ENCODE peak calls at places on chromosomes 7 and 10, in six cellular contexts. C, R, E, K, H and G are unnamed samples.

GRCh38 chr10:112515126-112515525 is 68.1 kb downstream of the VTI1A start:
- DNase-seq in C (no peak), R (no peak), E (no peak), K (no peak), H (no peak), G (no peak)

GRCh38 chr10:132265878-132266496 is 41.8 kb downstream of the STK32C start:
- DNase-seq in C (no peak), R (no peak), E (no peak), K (no peak), H (no peak), G (no peak)

GRCh38 chr7:128863433-128863989 is 855 bp downstream of the ATP6V1F start:
- DNase-seq in C (peak; percentile 6), R (peak; percentile 69), E (no peak), K (peak; percentile 64), H (peak; percentile 42), G (peak; percentile 82)

GRCh38 chr7:111138196-111138569 is 47.3 kb downstream of the LRRN3 start:
- DNase-seq in C (no peak), R (peak; percentile 74), E (peak; percentile 59), K (peak; percentile 78), H (no peak), G (peak; percentile 63)

GRCh38 chr10:43076311-43076875 is 476 bp upstream of the RET start:
- DNase-seq in C (no peak), R (peak; percentile 18), E (no peak), K (peak; percentile 7), H (no peak), G (peak; percentile 51)

GRCh38 chr7:117229350-117229749 is 93.5 kb downstream of the WNT2 start:
- DNase-seq in C (no peak), R (no peak), E (no peak), K (no peak), H (no peak), G (peak; percentile 9)

GRCh38 chr10:71084818-71085126 is 127.6 kb upstream of the UNC5B start:
- DNase-seq in C (no peak), R (no peak), E (no peak), K (no peak), H (no peak), G (no peak)

GRCh38 chr7:155458317-155459132 is 596 bp downstream of the EN2 start:
- DNase-seq in C (no peak), R (no peak), E (no peak), K (no peak), H (no peak), G (no peak)

GRCh38 chr7:12257582-12257981 is 46.5 kb downstream of the TMEM106B start:
- DNase-seq in C (peak; percentile 1), R (peak; percentile 50), E (peak; percentile 2), K (peak; percentile 44), H (peak; percentile 1), G (peak; percentile 2)

GRCh38 chr10:78442836-78443550 is 409.3 kb downstream of the RPS24 start:
- DNase-seq in C (no peak), R (no peak), E (no peak), K (no peak), H (no peak), G (no peak)

GRCh38 chr10:86964847-86965190 is 3.5 kb upstream of the ADIRF start:
- DNase-seq in C (no peak), R (no peak), E (no peak), K (no peak), H (no peak), G (no peak)

GRCh38 chr10:31605846-31606543 is 287.0 kb downstream of the ZEB1 start:
- DNase-seq in C (no peak), R (no peak), E (no peak), K (no peak), H (no peak), G (no peak)

GRCh38 chr10:14660872-14661271 is 113.8 kb downstream of the FAM107B start:
- DNase-seq in C (no peak), R (peak; percentile 20), E (no peak), K (no peak), H (no peak), G (peak; percentile 54)

GRCh38 chr10:78772986-78773530 is 295.7 kb upstream of the ZMIZ1 start:
- DNase-seq in C (no peak), R (no peak), E (no peak), K (no peak), H (no peak), G (no peak)

GRCh38 chr10:97551271-97551670 is 21.3 kb upstream of the ANKRD2 start:
- DNase-seq in C (no peak), R (no peak), E (no peak), K (no peak), H (no peak), G (no peak)

GRCh38 chr7:32161708-32162107 is 91.5 kb upstream of the PDE1C start:
- DNase-seq in C (no peak), R (no peak), E (no peak), K (no peak), H (no peak), G (no peak)

GRCh38 chr10:16458196-16458977 is 21.6 kb downstream of the PTER start:
- DNase-seq in C (no peak), R (no peak), E (no peak), K (no peak), H (no peak), G (no peak)

GRCh38 chr10:56785292-56785691 is 424.2 kb upstream of the ZWINT start:
- DNase-seq in C (no peak), R (no peak), E (no peak), K (no peak), H (no peak), G (no peak)

GRCh38 chr7:48710995-48711394 is 213.4 kb upstream of the CDC14C start:
- DNase-seq in C (no peak), R (no peak), E (no peak), K (no peak), H (no peak), G (no peak)

GRCh38 chr7:95596183-95597135 is at the start of gene PDK4:
- DNase-seq in C (no peak), R (no peak), E (no peak), K (no peak), H (no peak), G (no peak)

GRCh38 chr7:92988051-92988450 is 129.7 kb downstream of the SAMD9 start:
- DNase-seq in C (no peak), R (peak; percentile 28), E (no peak), K (no peak), H (no peak), G (peak; percentile 10)

GRCh38 chr10:14478639-14479038 is 147.9 kb upstream of the FRMD4A start:
- DNase-seq in C (no peak), R (peak; percentile 56), E (no peak), K (peak; percentile 19), H (no peak), G (peak; percentile 69)

GRCh38 chr10:113362645-113363091 is 190.2 kb upstream of the HABP2 start:
- DNase-seq in C (no peak), R (no peak), E (no peak), K (no peak), H (no peak), G (no peak)

GRCh38 chr10:44926771-44927751 is 15.9 kb downstream of the TMEM72 start:
- DNase-seq in C (no peak), R (no peak), E (no peak), K (no peak), H (no peak), G (no peak)

GRCh38 chr10:103800789-103801540 is 54.4 kb downstream of the SH3PXD2A start:
- DNase-seq in C (peak; percentile 14), R (peak; percentile 45), E (peak; percentile 16), K (peak; percentile 56), H (peak; percentile 50), G (peak; percentile 77)

GRCh38 chr7:28128608-28129007 is 52.0 kb downstream of the JAZF1 start:
- DNase-seq in C (no peak), R (no peak), E (no peak), K (no peak), H (no peak), G (no peak)

GRCh38 chr7:28165971-28166955 is 14.3 kb downstream of the JAZF1 start:
- DNase-seq in C (no peak), R (no peak), E (no peak), K (no peak), H (no peak), G (no peak)

GRCh38 chr7:31642681-31643115 is 44.3 kb upstream of the PPP1R17 start:
- DNase-seq in C (no peak), R (no peak), E (no peak), K (no peak), H (no peak), G (no peak)